ENCODE peak calls at places on chromosomes 6 and 20, in six cellular contexts. C is suprapubic skin, F is AG04450, D is ovary, M is A549, S is brain microvascular endothelial cell. A is an unnamed sample.

GRCh38 chr6:55617272-55617671 is 38.3 kb upstream of the HMGCLL1 start:
- DNase-seq in M (no peak), F (no peak), C (no peak), S (peak; percentile 42), D (no peak), A (peak; percentile 43)

GRCh38 chr6:108946695-108947094 is 98.5 kb downstream of the ARMC2 start:
- DNase-seq in D (no peak), C (no peak), S (peak; percentile 13), M (no peak), F (no peak), A (peak; percentile 45)

GRCh38 chr6:1786455-1787108 is 176.9 kb downstream of the FOXC1 start:
- DNase-seq in D (no peak), C (no peak), M (no peak), F (no peak), S (no peak), A (no peak)

GRCh38 chr6:114108119-114109002 is 137.4 kb upstream of the HDAC2 start:
- DNase-seq in F (peak; percentile 34), S (peak; percentile 78), M (peak; percentile 25), C (no peak), D (no peak), A (peak; percentile 70)

GRCh38 chr6:37807656-37808055 is 11.9 kb upstream of the ZFAND3 start:
- DNase-seq in F (no peak), C (no peak), S (no peak), D (no peak), M (no peak), A (no peak)

GRCh38 chr20:64009811-64010387 is 26.1 kb upstream of the C20orf204 start:
- DNase-seq in M (no peak), F (no peak), D (no peak), C (no peak), S (peak; percentile 7), A (no peak)

GRCh38 chr20:62668441-62669027 is 26.2 kb downstream of the SLCO4A1 start:
- DNase-seq in C (no peak), D (peak; percentile 83), S (peak; percentile 68), F (peak; percentile 54), M (peak; percentile 91), A (peak; percentile 67)

GRCh38 chr6:90121982-90122381 is 174.7 kb downstream of the BACH2 start:
- DNase-seq in S (no peak), D (no peak), F (no peak), C (no peak), M (no peak), A (no peak)

GRCh38 chr6:63507096-63507495 is 65.2 kb upstream of the LOC128125822 start:
- DNase-seq in S (no peak), M (no peak), F (no peak), C (no peak), D (no peak), A (no peak)

GRCh38 chr6:11426571-11426970 is 111.0 kb upstream of the TMEM170B start:
- DNase-seq in C (no peak), M (no peak), D (no peak), S (no peak), F (no peak), A (peak; percentile 22)

GRCh38 chr6:1099257-1099656 is 212.6 kb upstream of the FOXQ1 start:
- DNase-seq in C (no peak), F (no peak), D (no peak), M (no peak), S (no peak), A (no peak)

GRCh38 chr6:37048851-37049734 is 43.6 kb downstream of the FGD2 start:
- DNase-seq in M (no peak), C (peak; percentile 68), F (peak; percentile 73), D (peak; percentile 69), S (peak; percentile 87), A (peak; percentile 81)

GRCh38 chr6:150336299-150336698 is 32.5 kb upstream of the IYD start:
- DNase-seq in M (no peak), C (no peak), D (no peak), F (no peak), S (peak; percentile 17), A (no peak)

GRCh38 chr6:43299338-43300293 is 1.6 kb downstream of the SLC22A7 start:
- DNase-seq in M (no peak), C (no peak), S (no peak), F (no peak), D (no peak), A (no peak)

GRCh38 chr6:104305206-104305605 is 554.5 kb downstream of the HACE1 start:
- DNase-seq in D (no peak), S (no peak), F (no peak), C (no peak), M (no peak), A (no peak)

DNA sequence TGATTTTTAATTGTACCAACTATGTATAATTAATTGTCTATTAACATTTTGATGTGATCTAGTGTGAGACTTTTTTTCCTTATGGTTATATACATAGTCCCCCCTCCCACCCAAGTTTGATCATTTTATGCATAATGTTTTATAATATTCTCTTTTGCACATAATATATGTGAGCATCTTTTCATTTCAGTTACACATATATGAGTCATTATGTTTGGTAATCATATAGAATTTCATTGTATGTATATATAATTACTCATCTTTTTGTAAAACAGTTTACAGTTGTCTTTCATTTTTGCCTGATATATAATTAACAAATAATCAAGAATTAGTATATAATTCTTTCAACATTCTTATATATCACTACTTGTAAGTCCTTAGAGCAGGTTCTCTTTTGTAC is 15.0 kb downstream of the RWDD1 start:
- DNase-seq in D (no peak), F (no peak), M (no peak), S (no peak), C (no peak), A (no peak)
- TF ChIP-seq CTCF in D (no peak), F (no peak), M (no peak), S (no peak), C (no peak), A (no peak)

DNA sequence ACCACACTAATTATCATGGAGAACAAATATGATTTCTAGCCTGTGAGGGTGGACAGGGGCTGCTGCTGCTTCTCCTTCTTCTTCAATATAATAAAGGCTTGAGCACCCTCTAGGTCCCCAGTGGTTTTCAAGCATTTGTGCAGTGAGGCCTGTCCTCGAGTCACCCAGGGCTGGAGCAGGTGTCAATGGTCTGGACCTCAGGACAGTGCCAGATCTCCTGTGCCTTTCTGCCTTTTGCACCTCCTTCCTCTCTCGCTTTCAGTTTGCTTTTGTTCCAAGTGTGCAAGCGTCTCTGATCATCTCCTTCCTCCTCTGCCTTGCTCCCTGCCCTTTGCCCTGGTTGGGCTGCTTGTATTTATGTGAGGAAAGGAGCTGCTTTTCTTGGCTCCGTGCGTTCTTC is 152.2 kb upstream of the SYNDIG1 start:
- DNase-seq in D (no peak), S (no peak), M (no peak), C (no peak), F (no peak), A (no peak)
- TF ChIP-seq CTCF in D (no peak), S (no peak), M (no peak), C (no peak), F (no peak), A (no peak)

DNA sequence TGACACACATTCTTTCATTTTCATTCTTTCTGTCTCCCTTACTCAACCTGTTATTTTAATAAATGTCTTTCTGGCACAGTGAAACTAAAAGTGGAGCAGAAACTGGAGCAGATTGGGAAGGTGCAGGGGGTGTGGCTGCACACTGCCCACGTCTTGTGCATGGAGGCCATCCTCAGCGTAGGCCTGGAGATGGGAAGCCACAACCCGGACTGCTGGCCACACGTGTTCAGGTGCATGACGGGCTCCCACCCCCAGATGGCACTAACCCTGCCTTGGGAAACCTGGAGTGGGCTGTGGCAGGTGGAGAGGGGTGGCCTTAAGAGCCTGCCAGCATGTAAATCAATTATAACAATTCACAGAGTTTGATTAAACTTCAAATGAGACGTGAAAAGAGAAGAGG is 71.4 kb upstream of the PBOV1 start:
- DNase-seq in D (no peak), M (peak; percentile 6), C (no peak), S (no peak), F (no peak), A (no peak)
- TF ChIP-seq CTCF in D (no peak), M (no peak), C (no peak), S (peak; percentile 39), F (no peak), A (peak; percentile 27)

GRCh38 chr20:3904224-3904623 is 15.0 kb downstream of the PANK2 start:
- DNase-seq in D (no peak), M (no peak), F (no peak), S (no peak), C (no peak), A (no peak)

GRCh38 chr20:3901028-3901746 is 12.0 kb downstream of the PANK2 start:
- DNase-seq in M (no peak), D (no peak), F (no peak), S (no peak), C (no peak), A (no peak)

GRCh38 chr20:3902041-3902440 is 12.9 kb downstream of the PANK2 start:
- DNase-seq in D (no peak), F (no peak), M (no peak), S (no peak), C (no peak), A (no peak)

GRCh38 chr20:3900187-3900604 is 11.0 kb downstream of the PANK2 start:
- DNase-seq in D (no peak), S (no peak), M (no peak), F (no peak), C (no peak), A (no peak)

DNA sequence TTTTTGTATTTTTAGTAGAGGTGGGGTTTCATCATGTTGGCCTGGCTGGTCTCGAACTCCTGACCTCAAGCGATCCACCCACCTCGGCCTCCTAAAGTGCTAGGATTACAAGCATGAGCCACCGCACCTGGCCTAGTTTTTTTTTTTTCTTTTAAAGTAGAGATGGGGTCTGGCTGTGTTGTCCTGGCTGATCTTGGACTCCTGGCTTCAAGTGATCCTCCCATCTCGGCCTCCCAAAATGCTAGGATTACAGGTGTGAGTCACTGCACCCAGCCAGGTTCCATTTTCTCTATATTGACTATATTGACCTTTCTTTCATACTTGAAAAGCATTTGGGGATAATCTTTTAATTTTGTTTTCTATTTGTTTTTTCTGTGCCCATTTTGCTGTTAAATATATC is 13.3 kb downstream of the PANK2 start:
- DNase-seq in D (no peak), M (no peak), C (no peak), F (no peak), S (no peak), A (no peak)
- TF ChIP-seq CTCF in D (no peak), M (no peak), C (no peak), F (no peak), S (no peak), A (no peak)

GRCh38 chr6:165988306-165988756 is 179.3 kb downstream of the TBXT start:
- DNase-seq in C (no peak), F (no peak), M (no peak), S (no peak), D (no peak), A (no peak)
- TF ChIP-seq CTCF in C (no peak), F (no peak), M (no peak), S (peak; percentile 10), D (no peak), A (no peak)

DNA sequence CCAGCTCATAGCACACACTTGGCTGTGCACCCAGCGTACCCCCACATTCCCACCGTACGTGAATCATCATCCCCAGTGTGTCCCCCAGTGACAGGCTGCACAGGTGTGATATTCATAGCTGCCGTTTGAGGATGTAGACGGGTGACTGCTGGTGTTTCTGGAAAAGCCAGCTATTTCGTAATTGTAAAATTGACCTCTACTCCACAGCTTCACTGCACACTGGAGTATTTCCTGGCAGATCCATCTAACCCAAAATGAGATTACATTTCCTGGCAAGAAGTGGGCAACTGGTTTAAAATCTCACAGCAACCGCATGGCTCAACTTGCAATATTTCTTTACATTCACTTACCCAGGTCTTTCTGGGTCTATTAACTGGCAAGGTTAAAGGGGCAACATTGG is 30.3 kb downstream of the CD83 start:
- DNase-seq in F (no peak), D (no peak), M (no peak), C (no peak), S (no peak), A (no peak)
- TF ChIP-seq CTCF in F (no peak), D (no peak), M (no peak), C (no peak), S (no peak), A (no peak)

A was measured in astrocyte of the spinal cord.